ENCODE peak calls at places on chromosomes 7 and 10, in eight cellular contexts. One of them, this sample, is unnamed.

GRCh38 chr10:22420787-22421517 is 75.7 kb downstream of the SPAG6 start:
- DNase-seq in nucleus accumbens: no peak
- DNase-seq in activated effector memory CD4-positive, alpha-beta T cell treated with Interleukin-2 at 50 U/mL for 16 hours: no peak
- DNase-seq in posterior vena cava: no peak
- DNase-seq in progenitor cell of endocrine pancreas: no peak
- DNase-seq in activated CD4-positive, alpha-beta T cell treated with anti-CD3 and anti-CD28 coated beads, Interleukin-2, amount 50 U/mL, for 1 hour: no peak
- DNase-seq in iris pigment epithelial cell: no peak
- DNase-seq in iPS-NIHi11: no peak
- DNase-seq in this sample: no peak

GRCh38 chr7:23115991-23116390 is 10.4 kb downstream of the KLHL7 start:
- DNase-seq in nucleus accumbens: no peak
- DNase-seq in activated effector memory CD4-positive, alpha-beta T cell treated with Interleukin-2 at 50 U/mL for 16 hours: no peak
- DNase-seq in posterior vena cava: no peak
- DNase-seq in progenitor cell of endocrine pancreas: no peak
- DNase-seq in activated CD4-positive, alpha-beta T cell treated with anti-CD3 and anti-CD28 coated beads, Interleukin-2, amount 50 U/mL, for 1 hour: no peak
- DNase-seq in iris pigment epithelial cell: no peak
- DNase-seq in iPS-NIHi11: peak
- DNase-seq in this sample: no peak

GRCh38 chr10:32142646-32143045 is 86.4 kb upstream of the KIF5B start:
- DNase-seq in nucleus accumbens: no peak
- DNase-seq in activated effector memory CD4-positive, alpha-beta T cell treated with Interleukin-2 at 50 U/mL for 16 hours: no peak
- DNase-seq in posterior vena cava: no peak
- DNase-seq in progenitor cell of endocrine pancreas: no peak
- DNase-seq in activated CD4-positive, alpha-beta T cell treated with anti-CD3 and anti-CD28 coated beads, Interleukin-2, amount 50 U/mL, for 1 hour: no peak
- DNase-seq in iris pigment epithelial cell: peak
- DNase-seq in iPS-NIHi11: no peak
- DNase-seq in this sample: no peak

GRCh38 chr7:139033346-139034114 is 2.3 kb downstream of the ZC3HAV1L start:
- DNase-seq in nucleus accumbens: no peak
- DNase-seq in activated effector memory CD4-positive, alpha-beta T cell treated with Interleukin-2 at 50 U/mL for 16 hours: no peak
- DNase-seq in posterior vena cava: no peak
- DNase-seq in progenitor cell of endocrine pancreas: no peak
- DNase-seq in activated CD4-positive, alpha-beta T cell treated with anti-CD3 and anti-CD28 coated beads, Interleukin-2, amount 50 U/mL, for 1 hour: no peak
- DNase-seq in iris pigment epithelial cell: no peak
- DNase-seq in iPS-NIHi11: no peak
- DNase-seq in this sample: no peak

GRCh38 chr7:50206521-50207250 is 97.8 kb upstream of the IKZF1 start:
- DNase-seq in nucleus accumbens: no peak
- DNase-seq in activated effector memory CD4-positive, alpha-beta T cell treated with Interleukin-2 at 50 U/mL for 16 hours: peak
- DNase-seq in posterior vena cava: no peak
- DNase-seq in progenitor cell of endocrine pancreas: no peak
- DNase-seq in activated CD4-positive, alpha-beta T cell treated with anti-CD3 and anti-CD28 coated beads, Interleukin-2, amount 50 U/mL, for 1 hour: peak
- DNase-seq in iris pigment epithelial cell: no peak
- DNase-seq in iPS-NIHi11: no peak
- DNase-seq in this sample: no peak

GRCh38 chr10:15478950-15479349 is 107.9 kb upstream of the FAM171A1 start:
- DNase-seq in nucleus accumbens: no peak
- DNase-seq in activated effector memory CD4-positive, alpha-beta T cell treated with Interleukin-2 at 50 U/mL for 16 hours: no peak
- DNase-seq in posterior vena cava: no peak
- DNase-seq in progenitor cell of endocrine pancreas: no peak
- DNase-seq in activated CD4-positive, alpha-beta T cell treated with anti-CD3 and anti-CD28 coated beads, Interleukin-2, amount 50 U/mL, for 1 hour: no peak
- DNase-seq in iris pigment epithelial cell: no peak
- DNase-seq in iPS-NIHi11: no peak
- DNase-seq in this sample: no peak

GRCh38 chr10:26839966-26840627 is 20.7 kb downstream of the ABI1 start:
- DNase-seq in nucleus accumbens: no peak
- DNase-seq in activated effector memory CD4-positive, alpha-beta T cell treated with Interleukin-2 at 50 U/mL for 16 hours: no peak
- DNase-seq in posterior vena cava: no peak
- DNase-seq in progenitor cell of endocrine pancreas: no peak
- DNase-seq in activated CD4-positive, alpha-beta T cell treated with anti-CD3 and anti-CD28 coated beads, Interleukin-2, amount 50 U/mL, for 1 hour: no peak
- DNase-seq in iris pigment epithelial cell: peak
- DNase-seq in iPS-NIHi11: no peak
- DNase-seq in this sample: no peak

GRCh38 chr7:8295638-8296361 is 33.8 kb upstream of the ICA1 start:
- DNase-seq in nucleus accumbens: no peak
- DNase-seq in activated effector memory CD4-positive, alpha-beta T cell treated with Interleukin-2 at 50 U/mL for 16 hours: no peak
- DNase-seq in posterior vena cava: no peak
- DNase-seq in progenitor cell of endocrine pancreas: peak
- DNase-seq in activated CD4-positive, alpha-beta T cell treated with anti-CD3 and anti-CD28 coated beads, Interleukin-2, amount 50 U/mL, for 1 hour: peak
- DNase-seq in iris pigment epithelial cell: peak
- DNase-seq in iPS-NIHi11: peak
- DNase-seq in this sample: peak

GRCh38 chr10:44981172-44982113 is 2.8 kb upstream of the DEPP1 start:
- DNase-seq in nucleus accumbens: no peak
- DNase-seq in activated effector memory CD4-positive, alpha-beta T cell treated with Interleukin-2 at 50 U/mL for 16 hours: no peak
- DNase-seq in posterior vena cava: peak
- DNase-seq in progenitor cell of endocrine pancreas: no peak
- DNase-seq in activated CD4-positive, alpha-beta T cell treated with anti-CD3 and anti-CD28 coated beads, Interleukin-2, amount 50 U/mL, for 1 hour: no peak
- DNase-seq in iris pigment epithelial cell: peak
- DNase-seq in iPS-NIHi11: no peak
- DNase-seq in this sample: no peak

GRCh38 chr7:157397751-157398691 is 61.2 kb downstream of the DNAJB6 start:
- DNase-seq in nucleus accumbens: no peak
- DNase-seq in activated effector memory CD4-positive, alpha-beta T cell treated with Interleukin-2 at 50 U/mL for 16 hours: no peak
- DNase-seq in posterior vena cava: peak
- DNase-seq in progenitor cell of endocrine pancreas: peak
- DNase-seq in activated CD4-positive, alpha-beta T cell treated with anti-CD3 and anti-CD28 coated beads, Interleukin-2, amount 50 U/mL, for 1 hour: peak
- DNase-seq in iris pigment epithelial cell: peak
- DNase-seq in iPS-NIHi11: peak
- DNase-seq in this sample: peak

GRCh38 chr7:18566829-18567228 is 71.3 kb downstream of the HDAC9 start:
- DNase-seq in nucleus accumbens: no peak
- DNase-seq in activated effector memory CD4-positive, alpha-beta T cell treated with Interleukin-2 at 50 U/mL for 16 hours: no peak
- DNase-seq in posterior vena cava: no peak
- DNase-seq in progenitor cell of endocrine pancreas: no peak
- DNase-seq in activated CD4-positive, alpha-beta T cell treated with anti-CD3 and anti-CD28 coated beads, Interleukin-2, amount 50 U/mL, for 1 hour: no peak
- DNase-seq in iris pigment epithelial cell: no peak
- DNase-seq in iPS-NIHi11: no peak
- DNase-seq in this sample: no peak

GRCh38 chr10:4723860-4724259 is 102.1 kb upstream of the AKR1E2 start:
- DNase-seq in nucleus accumbens: no peak
- DNase-seq in activated effector memory CD4-positive, alpha-beta T cell treated with Interleukin-2 at 50 U/mL for 16 hours: no peak
- DNase-seq in posterior vena cava: no peak
- DNase-seq in progenitor cell of endocrine pancreas: no peak
- DNase-seq in activated CD4-positive, alpha-beta T cell treated with anti-CD3 and anti-CD28 coated beads, Interleukin-2, amount 50 U/mL, for 1 hour: no peak
- DNase-seq in iris pigment epithelial cell: no peak
- DNase-seq in iPS-NIHi11: no peak
- DNase-seq in this sample: no peak

GRCh38 chr10:13990918-13991317 is 339.8 kb downstream of the FRMD4A start:
- DNase-seq in nucleus accumbens: no peak
- DNase-seq in activated effector memory CD4-positive, alpha-beta T cell treated with Interleukin-2 at 50 U/mL for 16 hours: no peak
- DNase-seq in posterior vena cava: no peak
- DNase-seq in progenitor cell of endocrine pancreas: no peak
- DNase-seq in activated CD4-positive, alpha-beta T cell treated with anti-CD3 and anti-CD28 coated beads, Interleukin-2, amount 50 U/mL, for 1 hour: no peak
- DNase-seq in iris pigment epithelial cell: peak
- DNase-seq in iPS-NIHi11: no peak
- DNase-seq in this sample: no peak

GRCh38 chr7:116782177-116782711 is 80.1 kb upstream of the CAPZA2 start:
- DNase-seq in nucleus accumbens: no peak
- DNase-seq in activated effector memory CD4-positive, alpha-beta T cell treated with Interleukin-2 at 50 U/mL for 16 hours: no peak
- DNase-seq in posterior vena cava: no peak
- DNase-seq in progenitor cell of endocrine pancreas: no peak
- DNase-seq in activated CD4-positive, alpha-beta T cell treated with anti-CD3 and anti-CD28 coated beads, Interleukin-2, amount 50 U/mL, for 1 hour: no peak
- DNase-seq in iris pigment epithelial cell: peak
- DNase-seq in iPS-NIHi11: peak
- DNase-seq in this sample: no peak

GRCh38 chr10:42941790-42942189 is 135.1 kb upstream of the RET start:
- DNase-seq in nucleus accumbens: no peak
- DNase-seq in activated effector memory CD4-positive, alpha-beta T cell treated with Interleukin-2 at 50 U/mL for 16 hours: no peak
- DNase-seq in posterior vena cava: no peak
- DNase-seq in progenitor cell of endocrine pancreas: no peak
- DNase-seq in activated CD4-positive, alpha-beta T cell treated with anti-CD3 and anti-CD28 coated beads, Interleukin-2, amount 50 U/mL, for 1 hour: no peak
- DNase-seq in iris pigment epithelial cell: no peak
- DNase-seq in iPS-NIHi11: no peak
- DNase-seq in this sample: no peak

GRCh38 chr10:35887686-35888085 is 245.6 kb upstream of the FZD8 start:
- DNase-seq in nucleus accumbens: no peak
- DNase-seq in activated effector memory CD4-positive, alpha-beta T cell treated with Interleukin-2 at 50 U/mL for 16 hours: no peak
- DNase-seq in posterior vena cava: no peak
- DNase-seq in progenitor cell of endocrine pancreas: no peak
- DNase-seq in activated CD4-positive, alpha-beta T cell treated with anti-CD3 and anti-CD28 coated beads, Interleukin-2, amount 50 U/mL, for 1 hour: no peak
- DNase-seq in iris pigment epithelial cell: no peak
- DNase-seq in iPS-NIHi11: no peak
- DNase-seq in this sample: no peak

GRCh38 chr10:63553031-63553430 is 31.8 kb downstream of the REEP3 start:
- DNase-seq in nucleus accumbens: no peak
- DNase-seq in activated effector memory CD4-positive, alpha-beta T cell treated with Interleukin-2 at 50 U/mL for 16 hours: no peak
- DNase-seq in posterior vena cava: no peak
- DNase-seq in progenitor cell of endocrine pancreas: no peak
- DNase-seq in activated CD4-positive, alpha-beta T cell treated with anti-CD3 and anti-CD28 coated beads, Interleukin-2, amount 50 U/mL, for 1 hour: no peak
- DNase-seq in iris pigment epithelial cell: peak
- DNase-seq in iPS-NIHi11: no peak
- DNase-seq in this sample: no peak

GRCh38 chr7:75979361-75980125 is 14.9 kb downstream of the TMEM120A start:
- DNase-seq in nucleus accumbens: no peak
- DNase-seq in activated effector memory CD4-positive, alpha-beta T cell treated with Interleukin-2 at 50 U/mL for 16 hours: no peak
- DNase-seq in posterior vena cava: peak
- DNase-seq in progenitor cell of endocrine pancreas: no peak
- DNase-seq in activated CD4-positive, alpha-beta T cell treated with anti-CD3 and anti-CD28 coated beads, Interleukin-2, amount 50 U/mL, for 1 hour: no peak
- DNase-seq in iris pigment epithelial cell: no peak
- DNase-seq in iPS-NIHi11: no peak
- DNase-seq in this sample: no peak

GRCh38 chr7:141477866-141478265 is 73.3 kb upstream of the AGK start:
- DNase-seq in nucleus accumbens: no peak
- DNase-seq in activated effector memory CD4-positive, alpha-beta T cell treated with Interleukin-2 at 50 U/mL for 16 hours: no peak
- DNase-seq in posterior vena cava: no peak
- DNase-seq in progenitor cell of endocrine pancreas: no peak
- DNase-seq in activated CD4-positive, alpha-beta T cell treated with anti-CD3 and anti-CD28 coated beads, Interleukin-2, amount 50 U/mL, for 1 hour: no peak
- DNase-seq in iris pigment epithelial cell: no peak
- DNase-seq in iPS-NIHi11: no peak
- DNase-seq in this sample: no peak

GRCh38 chr10:127148066-127148932 is 48.1 kb downstream of the INSYN2A start:
- DNase-seq in nucleus accumbens: no peak
- DNase-seq in activated effector memory CD4-positive, alpha-beta T cell treated with Interleukin-2 at 50 U/mL for 16 hours: no peak
- DNase-seq in posterior vena cava: no peak
- DNase-seq in progenitor cell of endocrine pancreas: no peak
- DNase-seq in activated CD4-positive, alpha-beta T cell treated with anti-CD3 and anti-CD28 coated beads, Interleukin-2, amount 50 U/mL, for 1 hour: no peak
- DNase-seq in iris pigment epithelial cell: peak
- DNase-seq in iPS-NIHi11: no peak
- DNase-seq in this sample: no peak

This sample was measured in D341Med.